ENCODE peak calls at places on chromosomes 13 and 19, in seven cellular contexts. M is mesendoderm, I is mesenchymal stem cell, N is H9, H is neuronal stem cell, J is H1, P is trophoblast cell. O is an unnamed sample.

GRCh38 chr13:105569816-105570215 is 965.6 kb downstream of the EFNB2 start:
- DNase-seq in M (no peak), I (no peak), N (no peak), H (no peak), J (no peak), P (no peak), O (no peak)

GRCh38 chr19:44777715-44778347 is at the start of gene CBLC:
- DNase-seq in M (peak), I (no peak), N (peak), H (no peak), J (peak), P (peak), O (no peak)

GRCh38 chr13:110680852-110681251 is 25.1 kb downstream of the CARS2 start:
- DNase-seq in M (peak), I (peak), N (peak), H (no peak), J (peak), P (peak), O (no peak)

GRCh38 chr13:112774448-112774792 is 84.6 kb downstream of the ATP11A start:
- DNase-seq in M (no peak), I (no peak), N (no peak), H (no peak), J (no peak), P (no peak), O (no peak)

GRCh38 chr13:99484405-99484981 is 16.8 kb upstream of the TM9SF2 start:
- DNase-seq in M (no peak), I (peak), N (no peak), H (no peak), J (no peak), P (no peak), O (peak)

GRCh38 chr13:30128095-30128494 is 179.3 kb downstream of the KATNAL1 start:
- DNase-seq in M (no peak), I (no peak), N (no peak), H (no peak), J (no peak), P (no peak), O (no peak)

GRCh38 chr19:38663156-38663651 is 15.8 kb downstream of the ACTN4 start:
- DNase-seq in M (no peak), I (no peak), N (no peak), H (no peak), J (no peak), P (no peak), O (no peak)

GRCh38 chr19:18629166-18630088 is 7.4 kb upstream of the KLHL26 start:
- DNase-seq in M (no peak), I (no peak), N (no peak), H (no peak), J (no peak), P (no peak), O (no peak)

GRCh38 chr13:113875829-113876228 is 12.0 kb upstream of the GAS6 start:
- DNase-seq in M (no peak), I (no peak), N (no peak), H (no peak), J (no peak), P (no peak), O (no peak)

GRCh38 chr19:3175761-3176714 is 2.5 kb upstream of the S1PR4 start:
- DNase-seq in M (no peak), I (peak), N (no peak), H (no peak), J (no peak), P (peak), O (peak)

GRCh38 chr19:18185538-18185937 is 7.5 kb upstream of the MPV17L2 start:
- DNase-seq in M (no peak), I (no peak), N (peak), H (no peak), J (no peak), P (no peak), O (no peak)

DNA sequence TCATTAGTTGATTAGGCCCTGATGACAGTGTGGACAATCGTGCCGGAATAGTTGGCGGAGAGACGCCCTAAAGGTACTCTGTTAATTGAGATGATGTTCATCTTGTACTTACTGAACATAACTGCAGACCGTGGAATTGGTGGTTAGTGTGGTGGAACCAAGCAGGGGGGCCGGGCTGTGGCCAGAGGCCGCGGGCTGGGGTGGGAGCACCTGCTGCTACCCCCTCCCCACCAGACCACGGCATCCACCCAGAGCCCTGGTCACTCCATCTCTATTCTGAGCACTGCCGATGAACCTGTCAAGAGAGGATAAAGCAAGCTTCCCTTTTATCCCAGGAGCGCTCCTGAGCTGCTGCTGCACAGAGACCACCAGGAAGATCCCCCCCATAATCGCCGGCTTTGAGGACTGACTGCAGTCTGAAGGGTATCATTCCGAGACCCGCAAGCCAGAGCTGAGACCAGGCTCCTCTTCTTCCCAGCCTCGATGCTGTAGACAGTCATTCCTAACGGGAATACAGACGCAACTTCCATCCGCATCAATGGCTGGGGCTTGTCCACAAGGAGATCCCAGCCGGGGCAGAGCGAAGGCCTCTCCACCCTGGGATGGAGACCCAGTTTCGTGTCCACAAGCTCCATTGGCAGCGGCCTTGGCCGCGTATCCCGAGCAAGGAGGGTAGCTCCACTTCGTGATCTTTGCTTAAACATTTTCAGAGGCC is 168.4 kb upstream of the TSHZ3 start:
- DNase-seq in M (no peak), I (no peak), N (no peak), H (no peak), J (peak), P (no peak), O (no peak)
- H3K23ac ChIP-seq in M (no peak), I (no peak), N (no peak), H (no peak), J (no peak), P (no peak), O (no peak)

GRCh38 chr13:77143325-77143907 is 116.5 kb upstream of the FBXL3 start:
- DNase-seq in M (no peak), I (peak), N (no peak), H (no peak), J (no peak), P (peak), O (peak)
- H3K23ac ChIP-seq in M (no peak), I (no peak), N (no peak), H (no peak), J (no peak), P (no peak), O (no peak)

DNA sequence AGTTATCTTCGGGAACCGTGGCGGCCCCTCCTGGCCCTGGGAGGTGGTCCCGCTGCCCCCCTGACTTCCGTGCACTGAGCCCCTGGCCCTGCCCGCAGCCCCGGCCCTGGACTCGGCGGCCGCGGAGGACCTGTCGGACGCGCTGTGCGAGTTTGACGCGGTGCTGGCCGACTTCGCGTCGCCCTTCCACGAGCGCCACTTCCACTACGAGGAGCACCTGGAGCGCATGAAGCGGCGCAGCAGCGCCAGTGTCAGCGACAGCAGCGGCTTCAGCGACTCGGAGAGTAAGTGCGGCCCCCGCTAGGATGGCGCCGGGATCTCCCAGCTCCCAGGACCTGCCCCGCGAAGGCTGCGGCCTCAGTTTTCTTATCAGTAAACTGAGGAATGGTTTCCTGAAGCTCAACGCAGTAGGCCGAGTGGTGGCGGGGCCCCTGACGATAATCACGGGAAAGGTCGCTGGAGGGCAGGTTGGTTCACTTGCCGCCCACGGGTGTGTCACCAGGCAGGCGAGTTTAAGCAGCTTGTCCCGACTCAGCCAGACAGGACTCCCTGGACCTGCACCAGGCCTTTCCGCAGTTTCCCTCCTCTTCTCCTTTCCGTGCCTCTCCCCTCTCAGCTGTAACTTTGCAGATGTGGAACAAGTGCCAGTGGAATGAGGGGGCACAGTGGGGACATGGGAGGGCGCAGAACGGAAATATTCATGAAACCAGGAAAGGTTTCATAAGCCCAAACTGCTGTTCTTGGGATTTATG is 1.0 kb downstream of the RGCC start:
- DNase-seq in M (peak), I (peak), N (peak), H (no peak), J (peak), P (peak), O (peak)
- H3K23ac ChIP-seq in M (no peak), I (peak), N (no peak), H (peak), J (no peak), P (no peak), O (peak)

DNA sequence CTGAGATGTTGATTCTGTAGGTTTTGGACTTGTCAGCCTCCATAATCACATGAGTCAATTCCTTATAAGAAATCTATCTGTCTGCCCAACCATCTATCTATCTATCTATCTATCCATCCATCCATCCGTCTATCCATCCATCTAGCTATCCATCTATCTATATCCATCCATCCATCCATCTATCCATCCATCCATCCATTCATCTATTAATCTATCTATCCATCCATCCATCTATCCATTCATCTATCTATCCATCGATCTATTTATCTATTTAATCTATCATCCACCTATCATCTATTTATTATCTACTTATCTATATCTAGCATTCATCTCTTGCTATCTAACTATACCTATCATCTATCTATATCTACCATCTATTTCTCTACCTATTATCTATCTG is 357.2 kb upstream of the ZNF507 start:
- DNase-seq in M (no peak), I (no peak), N (no peak), H (no peak), J (no peak), P (no peak), O (no peak)
- H3K23ac ChIP-seq in M (no peak), I (no peak), N (no peak), H (no peak), J (no peak), P (no peak), O (no peak)

GRCh38 chr13:44404261-44405139 is 30.9 kb downstream of the SERP2 start:
- DNase-seq in M (peak), I (no peak), N (peak), H (no peak), J (no peak), P (no peak), O (no peak)

GRCh38 chr13:44403720-44404063 is 30.1 kb downstream of the SERP2 start:
- DNase-seq in M (peak), I (no peak), N (no peak), H (no peak), J (no peak), P (peak), O (no peak)

GRCh38 chr13:44406617-44407016 is 33.0 kb downstream of the SERP2 start:
- DNase-seq in M (no peak), I (no peak), N (no peak), H (no peak), J (no peak), P (no peak), O (no peak)

GRCh38 chr13:44401577-44401976 is 28.0 kb downstream of the SERP2 start:
- DNase-seq in M (no peak), I (no peak), N (no peak), H (no peak), J (no peak), P (no peak), O (no peak)

GRCh38 chr13:44402902-44403719 is 29.5 kb downstream of the SERP2 start:
- DNase-seq in M (no peak), I (no peak), N (no peak), H (no peak), J (no peak), P (peak), O (no peak)
- H3K23ac ChIP-seq in M (no peak), I (no peak), N (no peak), H (no peak), J (no peak), P (no peak), O (no peak)

DNA sequence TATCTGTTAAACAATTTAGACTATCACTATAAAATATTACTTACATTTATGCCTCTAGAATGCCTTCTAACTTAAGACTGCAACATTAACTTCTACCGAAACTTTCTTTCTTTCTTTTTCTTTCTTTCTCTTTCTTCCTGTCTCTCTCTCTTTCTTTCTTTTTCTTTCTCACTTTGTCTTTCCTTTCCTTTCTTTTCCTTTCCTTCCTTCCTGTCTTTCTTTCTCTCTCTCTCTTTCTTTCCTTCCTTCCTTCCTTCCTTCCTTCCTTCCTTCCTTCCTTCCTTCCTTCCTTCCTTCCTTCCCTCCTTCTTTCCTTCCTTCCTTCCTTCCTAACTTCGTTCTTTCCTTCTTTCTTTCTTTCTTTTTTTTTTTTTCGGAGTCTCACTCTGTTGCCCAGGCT is 1071.9 kb upstream of the ATXN8OS start:
- DNase-seq in M (no peak), I (no peak), N (no peak), H (no peak), J (no peak), P (no peak), O (no peak)
- H3K23ac ChIP-seq in M (no peak), I (no peak), N (no peak), H (no peak), J (no peak), P (no peak), O (no peak)

DNA sequence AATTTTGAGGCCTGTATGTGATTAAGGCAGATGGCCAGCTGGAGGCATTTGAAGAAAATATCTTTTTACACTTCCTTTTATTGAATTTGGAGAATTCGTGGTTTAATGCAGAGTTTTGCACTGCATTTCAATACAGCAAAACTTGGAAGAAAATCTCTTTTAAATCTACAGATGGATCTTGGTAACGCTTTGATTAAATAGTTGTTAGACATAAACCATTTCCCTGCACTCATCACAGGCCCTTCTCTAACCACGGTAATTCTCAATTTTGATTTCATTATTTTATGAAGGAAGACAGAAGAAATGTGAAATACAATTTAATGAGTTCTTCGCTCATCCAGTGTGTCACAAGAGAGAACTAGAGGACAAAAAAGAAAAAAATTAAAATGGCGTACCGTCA is 185.8 kb downstream of the RFC3 start:
- DNase-seq in M (no peak), I (no peak), N (no peak), H (no peak), J (no peak), P (no peak), O (no peak)
- H3K23ac ChIP-seq in M (no peak), I (no peak), N (no peak), H (no peak), J (no peak), P (no peak), O (no peak)

DNA sequence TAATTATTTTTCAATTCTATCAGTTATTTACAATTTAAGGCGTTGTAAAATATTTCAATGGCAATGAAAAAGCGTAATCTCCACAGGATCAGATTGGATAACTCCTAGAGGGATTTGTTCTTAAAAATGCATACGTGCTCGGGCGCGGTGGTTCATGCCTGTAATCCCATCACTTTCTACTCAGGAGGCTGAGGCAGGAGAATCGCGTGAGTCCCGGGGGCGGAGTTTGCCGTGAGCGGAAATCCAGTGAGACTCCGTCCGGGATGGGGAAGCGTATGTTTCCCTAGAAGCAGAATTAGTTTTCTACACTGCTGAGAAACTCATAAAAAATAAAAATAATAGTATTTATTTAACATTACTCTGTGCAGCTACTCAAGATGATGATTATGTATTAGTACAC is 917.8 kb upstream of the PCDH20 start:
- DNase-seq in M (no peak), I (no peak), N (no peak), H (no peak), J (no peak), P (no peak), O (no peak)
- H3K23ac ChIP-seq in M (no peak), I (no peak), N (no peak), H (no peak), J (no peak), P (no peak), O (no peak)